ENCODE peak calls at places on chromosomes 4 and X, in six cellular contexts. X is hepatocyte, W is right lobe of liver, A is OCI-LY7, B is small intestine, S is lung. L is an unnamed sample.

GRCh38 chr4:103018391-103019318 is 850 bp downstream of the SLC9B1 start:
- DNase-seq in X (no peak), A (peak; percentile 7), W (peak; percentile 47), B (peak; percentile 30), S (peak; percentile 33), L (no peak)

GRCh38 chr4:83771113-83771705 is 235.3 kb downstream of the GPAT3 start:
- DNase-seq in W (no peak), S (peak; percentile 34), A (peak; percentile 14), X (peak; percentile 71), B (peak; percentile 14), L (no peak)

GRCh38 chr4:88087004-88087403 is 71.4 kb downstream of the ABCG2 start:
- DNase-seq in W (no peak), S (no peak), A (no peak), B (no peak), X (no peak), L (no peak)

GRCh38 chrX:131671714-131672113 is 127.8 kb downstream of the OR13H1 start:
- DNase-seq in B (no peak), X (no peak), S (no peak), W (no peak), A (no peak), L (no peak)

GRCh38 chr4:113051361-113051760 is 1.9 kb downstream of the ANK2 start:
- DNase-seq in X (no peak), W (no peak), A (no peak), S (no peak), B (no peak), L (no peak)

GRCh38 chr4:23957465-23957864 is 67.6 kb upstream of the PPARGC1A start:
- DNase-seq in W (no peak), S (no peak), A (no peak), X (no peak), B (peak; percentile 27), L (no peak)

GRCh38 chrX:102934624-102935023 is 2.4 kb upstream of the RAB40AL start:
- DNase-seq in A (peak; percentile 16), S (no peak), B (peak; percentile 2), X (peak; percentile 12), W (no peak), L (no peak)

GRCh38 chrX:20382518-20383291 is 116.0 kb upstream of the RPS6KA3 start:
- DNase-seq in X (peak; percentile 27), A (no peak), B (peak; percentile 86), W (no peak), S (no peak), L (no peak)

GRCh38 chrX:120147537-120147936 is 10.9 kb upstream of the RHOXF2 start:
- DNase-seq in S (no peak), A (peak; percentile 21), B (no peak), X (no peak), W (no peak), L (no peak)

GRCh38 chr4:69322055-69322454 is 41.8 kb downstream of the UGT2B28 start:
- DNase-seq in B (no peak), S (no peak), W (no peak), X (no peak), A (no peak), L (no peak)

GRCh38 chr4:177673980-177674504 is 231.8 kb upstream of the AGA start:
- DNase-seq in A (no peak), B (no peak), X (no peak), W (no peak), S (no peak), L (no peak)

GRCh38 chr4:7904942-7905341 is 34.7 kb downstream of the AFAP1 start:
- DNase-seq in A (no peak), X (peak; percentile 68), W (no peak), S (no peak), B (no peak), L (no peak)
- H3K4me1 ChIP-seq in A (peaks cover 17% of the 10 kb centered on the region), X (peaks cover 26% of the 10 kb centered on the region), W (no peaks in the 10 kb centered on the region), S (peaks cover 8% of the 10 kb centered on the region), B (no peaks in the 10 kb centered on the region), L (no peaks in the 10 kb centered on the region)

GRCh38 chr4:163344147-163345050 is 707 bp downstream of the NPY5R start:
- DNase-seq in B (no peak), W (no peak), A (no peak), X (peak; percentile 17), S (no peak), L (no peak)
- H3K27ac ChIP-seq in B (no peak overlapping the region), W (no peak overlapping the region), A (no peak overlapping the region), X (no peak overlapping the region), S (no peak overlapping the region), L (no peak overlapping the region)

GRCh38 chrX:30310429-30311206 is 1.4 kb upstream of the NR0B1 start:
- DNase-seq in W (no peak), A (no peak), S (no peak), B (no peak), X (no peak), L (no peak)

GRCh38 chrX:30308263-30309138 is 689 bp downstream of the NR0B1 start:
- DNase-seq in X (peak; percentile 37), A (no peak), W (no peak), S (no peak), B (no peak), L (no peak)

GRCh38 chrX:30312858-30313257 is 3.7 kb upstream of the NR0B1 start:
- DNase-seq in X (no peak), S (no peak), W (no peak), B (no peak), A (no peak), L (no peak)

GRCh38 chrX:30307466-30307865 is 1.7 kb downstream of the NR0B1 start:
- DNase-seq in W (no peak), X (no peak), B (no peak), A (no peak), S (no peak), L (no peak)

GRCh38 chrX:30309139-30309571 is at the start of gene NR0B1:
- DNase-seq in A (no peak), B (no peak), S (no peak), X (peak; percentile 18), W (no peak), L (no peak)
- H3K4me3 ChIP-seq in A (no peak within 1 kb of the TSS), B (no peak within 1 kb of the TSS), S (no peak within 1 kb of the TSS), X (no peak within 1 kb of the TSS), W (no peak within 1 kb of the TSS), L (no peak within 1 kb of the TSS)

DNA sequence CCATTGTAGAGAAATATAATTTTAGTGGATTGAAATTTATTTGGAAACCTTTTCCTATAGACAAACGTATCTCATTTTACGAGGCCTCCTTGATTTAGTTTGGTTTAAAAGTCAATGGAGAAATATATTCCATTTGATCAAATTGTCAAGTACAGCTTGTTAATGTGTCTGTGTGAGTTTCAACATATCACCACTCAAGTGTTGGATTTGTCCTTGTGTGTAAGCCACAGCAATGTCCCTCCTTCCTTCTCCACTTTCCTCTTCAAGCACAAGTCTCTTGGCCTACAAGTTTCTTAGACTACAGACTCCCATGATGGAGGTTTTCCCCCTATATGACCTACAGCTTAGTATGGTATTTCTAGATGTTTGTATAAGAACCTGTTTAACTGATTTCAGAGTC is 104.7 kb downstream of the SYNPO2 start:
- DNase-seq in X (no peak), W (no peak), S (no peak), A (no peak), B (no peak), L (no peak)
- H3K4me1 ChIP-seq in X (peaks cover 8% of the 10 kb centered on the region), W (no peaks in the 10 kb centered on the region), S (peaks cover 24% of the 10 kb centered on the region), A (no peaks in the 10 kb centered on the region), B (peaks cover 2% of the 10 kb centered on the region), L (no peaks in the 10 kb centered on the region)

GRCh38 chr4:62131049-62131448 is 930.9 kb downstream of the ADGRL3 start:
- DNase-seq in B (no peak), X (no peak), S (no peak), W (no peak), A (no peak), L (no peak)
- H3K27ac ChIP-seq in B (no peak overlapping the region), X (no peak overlapping the region), S (no peak overlapping the region), W (no peak overlapping the region), A (no peak overlapping the region), L (no peak overlapping the region)

GRCh38 chr4:76585270-76585669 is 150.2 kb downstream of the SHROOM3 start:
- DNase-seq in B (no peak), S (no peak), X (no peak), A (no peak), W (no peak), L (no peak)
- H3K4me3 ChIP-seq in B (no peak overlapping the region), S (no peak overlapping the region), X (no peak overlapping the region), A (no peak overlapping the region), W (no peak overlapping the region), L (no peak overlapping the region)

DNA sequence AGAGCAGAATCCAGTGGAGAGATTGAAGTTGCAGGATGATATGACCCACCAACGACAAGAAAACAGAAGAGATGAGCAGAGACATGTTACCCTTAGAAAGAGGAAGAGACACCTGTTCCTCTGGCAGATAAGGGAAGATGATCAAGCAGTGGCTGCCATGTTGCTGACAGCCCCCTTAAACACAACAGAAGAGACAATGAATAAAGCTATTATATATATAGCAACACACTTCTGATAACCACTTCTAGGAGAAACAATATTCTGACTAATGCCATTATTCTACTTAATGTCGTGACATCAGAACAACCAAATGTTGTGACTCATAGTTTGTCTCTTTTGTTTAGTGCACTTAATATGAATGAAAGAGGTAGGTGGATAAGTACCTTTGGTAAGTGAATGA is 44.9 kb downstream of the SH3RF1 start:
- DNase-seq in A (no peak), B (no peak), S (no peak), W (no peak), X (no peak), L (no peak)
- H3K4me1 ChIP-seq in A (no peaks in the 10 kb centered on the region), B (no peaks in the 10 kb centered on the region), S (peaks cover 15% of the 10 kb centered on the region), W (no peaks in the 10 kb centered on the region), X (peaks cover 25% of the 10 kb centered on the region), L (no peaks in the 10 kb centered on the region)

DNA sequence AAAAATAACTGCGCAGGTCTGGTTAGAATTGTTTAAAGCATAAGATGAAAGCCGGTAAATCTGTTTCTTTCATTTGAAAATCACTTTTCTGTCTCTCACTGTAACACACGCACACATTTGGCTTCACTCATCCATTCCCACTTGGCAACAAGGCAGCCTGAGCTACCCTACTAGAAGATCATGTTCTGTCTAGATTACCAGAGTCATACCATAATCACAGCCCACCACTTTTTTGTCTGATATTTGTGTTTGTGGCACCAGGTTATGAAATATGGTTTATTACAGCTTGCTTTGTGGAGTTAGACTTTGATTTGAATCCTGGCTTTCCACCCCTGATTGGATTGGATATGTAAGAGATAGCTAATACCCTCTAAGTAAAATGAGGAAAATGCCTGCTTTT is 2.2 kb downstream of the USO1 start:
- DNase-seq in B (no peak), S (no peak), W (no peak), A (no peak), X (no peak), L (no peak)
- H3K27ac ChIP-seq in B (no peak overlapping the region), S (peak overlapping the region; percentile 52), W (no peak overlapping the region), A (no peak overlapping the region), X (peak overlapping the region; percentile 18), L (no peak overlapping the region)

GRCh38 chrX:139883984-139884383 is 48.9 kb downstream of the ATP11C start:
- DNase-seq in B (no peak), A (no peak), X (no peak), S (no peak), W (no peak), L (no peak)

GRCh38 chrX:139881572-139881971 is 51.3 kb downstream of the ATP11C start:
- DNase-seq in A (no peak), S (no peak), X (no peak), B (no peak), W (no peak), L (no peak)

GRCh38 chrX:139881130-139881529 is 51.7 kb downstream of the ATP11C start:
- DNase-seq in S (no peak), A (no peak), B (no peak), X (no peak), W (no peak), L (no peak)

GRCh38 chrX:139877710-139878414 is 55.0 kb downstream of the ATP11C start:
- DNase-seq in S (no peak), W (no peak), A (no peak), B (no peak), X (no peak), L (no peak)

GRCh38 chrX:139882299-139882698 is 50.6 kb downstream of the ATP11C start:
- DNase-seq in B (no peak), W (no peak), X (no peak), S (no peak), A (no peak), L (no peak)
- H3K4me3 ChIP-seq in B (no peak overlapping the region), W (no peak overlapping the region), X (no peak overlapping the region), S (no peak overlapping the region), A (no peak overlapping the region), L (no peak overlapping the region)